ENCODE peak calls at places on chromosomes 5 and 9, in four cellular contexts. I, M, S and F are unnamed samples.

GRCh38 chr5:172235827-172236749 is 42.1 kb downstream of the EFCAB9 start:
- DNase-seq in I (no peak), S (no peak), M (no peak), F (no peak)

GRCh38 chr9:100911273-100911672 is 117.3 kb upstream of the PLPPR1 start:
- DNase-seq in I (no peak), M (no peak), S (no peak), F (no peak)

GRCh38 chr5:55440188-55440646 is 94.5 kb downstream of the PLPP1 start:
- DNase-seq in I (no peak), M (no peak), S (no peak), F (peak; percentile 73)

GRCh38 chr5:135444881-135445280 is 2.3 kb downstream of the DCANP1 start:
- DNase-seq in M (no peak), S (no peak), I (no peak), F (no peak)

GRCh38 chr9:126722922-126723806 is 81.7 kb upstream of the ZBTB43 start:
- DNase-seq in I (peak; percentile 32), S (peak; percentile 56), M (peak; percentile 72), F (no peak)

GRCh38 chr9:76704601-76705204 is 59.5 kb upstream of the PCA3 start:
- DNase-seq in S (no peak), M (peak; percentile 30), I (no peak), F (peak; percentile 88)

GRCh38 chr5:83802686-83803085 is 82.0 kb upstream of the HAPLN1 start:
- DNase-seq in I (no peak), S (no peak), M (no peak), F (peak; percentile 53)

GRCh38 chr5:142435410-142436115 is 110.7 kb upstream of the SPRY4 start:
- DNase-seq in S (no peak), I (no peak), M (no peak), F (no peak)

GRCh38 chr5:159678800-159679392 is 237.4 kb upstream of the ADRA1B start:
- DNase-seq in M (no peak), S (no peak), I (no peak), F (no peak)

GRCh38 chr5:129670944-129671343 is 77.0 kb upstream of the MINAR2 start:
- DNase-seq in M (no peak), I (no peak), S (no peak), F (peak; percentile 62)

GRCh38 chr5:176365663-176366574 is 632 bp downstream of the ARL10 start:
- DNase-seq in I (peak; percentile 64), M (no peak), S (peak; percentile 59), F (peak; percentile 50)

GRCh38 chr9:134888603-134889195 is 8.1 kb downstream of the FCN2 start:
- DNase-seq in S (no peak), M (no peak), I (no peak), F (no peak)

GRCh38 chr9:121333950-121334773 is 35.9 kb downstream of the STOM start:
- DNase-seq in S (no peak), M (no peak), I (no peak), F (no peak)

GRCh38 chr9:82781965-82782392 is 281.0 kb downstream of the RASEF start:
- DNase-seq in M (no peak), S (no peak), I (no peak), F (peak; percentile 16)

GRCh38 chr9:83800236-83801033 is 17.1 kb downstream of the GKAP1 start:
- DNase-seq in S (no peak), M (no peak), I (no peak), F (no peak)

GRCh38 chr5:104540448-104540847 is 977.9 kb upstream of the NUDT12 start:
- DNase-seq in S (no peak), M (peak; percentile 40), I (no peak), F (peak; percentile 61)

GRCh38 chr9:25602366-25603044 is 75.7 kb downstream of the TUSC1 start:
- DNase-seq in I (no peak), M (no peak), S (no peak), F (no peak)

GRCh38 chr5:157361865-157362465 is 96.0 kb downstream of the CYFIP2 start:
- DNase-seq in I (peak; percentile 22), M (no peak), S (no peak), F (peak; percentile 76)

GRCh38 chr5:17190242-17190778 is 27.1 kb upstream of the BASP1 start:
- DNase-seq in I (no peak), S (no peak), M (peak; percentile 56), F (peak; percentile 54)

GRCh38 chr9:33458444-33458843 is 11.1 kb upstream of the AQP3 start:
- DNase-seq in M (no peak), I (no peak), S (no peak), F (peak; percentile 25)

GRCh38 chr5:168679515-168679920 is 100.3 kb upstream of the PANK3 start:
- DNase-seq in S (peak; percentile 49), M (peak; percentile 90), I (peak; percentile 62), F (peak; percentile 34)

GRCh38 chr9:7104625-7105024 is 346.9 kb downstream of the KDM4C start:
- DNase-seq in M (no peak), S (no peak), I (no peak), F (no peak)

GRCh38 chr5:172503925-172504730 is 49.8 kb upstream of the SH3PXD2B start:
- DNase-seq in I (peak; percentile 85), S (peak; percentile 72), M (no peak), F (no peak)

GRCh38 chr5:1498623-1499416 is 24.9 kb downstream of the LPCAT1 start:
- DNase-seq in M (no peak), I (no peak), S (no peak), F (no peak)
- H3K4me3 ChIP-seq in M (no peak overlapping the region), I (no peak overlapping the region), S (no peak overlapping the region), F (no peak overlapping the region)

DNA sequence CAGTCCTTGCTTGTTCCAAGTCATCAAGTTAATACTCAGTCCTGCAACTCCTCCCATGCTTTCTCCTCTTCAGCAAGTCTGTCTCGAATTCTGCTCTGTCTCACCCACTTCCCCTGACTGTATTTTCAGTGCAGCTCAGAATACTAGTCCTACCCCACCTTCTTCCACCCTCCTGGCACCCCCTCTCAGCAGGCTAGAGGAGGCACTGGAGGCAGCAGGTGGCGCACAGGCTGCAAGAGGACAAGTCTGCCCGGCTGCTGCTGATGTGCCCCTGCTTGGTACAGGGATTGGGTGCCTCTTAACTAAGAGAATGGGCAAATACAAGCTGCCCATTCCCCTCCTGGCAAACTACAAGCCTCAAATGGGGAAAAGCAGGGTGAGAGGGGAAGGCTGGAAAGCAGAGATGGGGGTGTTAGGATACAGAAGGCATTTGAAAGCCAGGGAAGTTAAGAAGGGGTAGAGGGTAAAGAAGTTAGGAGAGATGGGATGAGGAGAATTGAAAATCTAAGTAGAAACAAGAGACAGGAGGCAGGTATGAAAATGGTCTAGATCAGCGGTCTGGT is 5.0 kb downstream of the TLN1 start:
- DNase-seq in I (no peak), S (peak; percentile 38), M (no peak), F (peak; percentile 36)
- H3K4me3 ChIP-seq in I (peak overlapping the region; percentile 82), S (peak overlapping the region; percentile 71), M (no peak overlapping the region), F (peak overlapping the region; percentile 93)

GRCh38 chr5:57177479-57178156 is 3.8 kb downstream of the GPBP1 start:
- DNase-seq in M (no peak), I (no peak), S (no peak), F (no peak)
- H3K4me3 ChIP-seq in M (peak overlapping the region; percentile 99), I (peak overlapping the region; percentile 87), S (peak overlapping the region; percentile 94), F (no peak overlapping the region)

DNA sequence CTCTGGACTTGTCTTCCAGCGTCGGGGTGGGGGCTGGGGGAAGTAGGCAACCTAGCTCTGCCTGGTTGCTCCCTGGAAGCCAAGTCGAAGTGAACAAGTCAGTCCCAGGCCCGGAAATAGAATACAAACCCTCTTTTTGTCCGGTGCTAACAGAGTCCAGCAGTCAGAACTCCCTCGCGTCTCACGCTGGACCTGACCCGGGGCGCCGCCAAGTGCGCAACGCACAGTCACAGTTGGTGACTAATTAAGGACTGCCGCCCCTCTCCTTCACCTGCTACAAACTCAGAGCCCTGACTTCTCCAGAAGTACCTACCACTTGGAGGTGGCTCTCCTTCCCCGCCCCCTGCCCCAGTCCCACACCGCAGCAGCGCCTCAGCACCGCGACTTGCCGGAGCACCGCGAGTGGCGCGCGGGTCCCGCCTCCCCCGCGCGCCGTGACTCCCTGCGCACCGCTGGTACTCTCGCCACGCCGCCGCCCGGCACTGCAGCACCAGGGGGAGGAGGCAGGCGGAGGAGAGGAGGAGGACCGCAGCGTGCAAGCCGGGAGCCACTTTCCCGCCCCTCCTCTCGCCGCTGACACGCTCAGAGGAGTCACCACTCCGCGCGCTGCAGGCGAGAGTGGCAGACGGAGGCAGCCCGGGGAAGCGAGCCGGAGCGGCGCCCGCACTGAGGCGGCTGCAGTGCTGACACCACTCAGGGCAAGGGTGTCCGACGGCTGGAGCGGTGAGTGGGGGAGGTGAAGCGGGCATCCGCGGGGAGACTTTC is at the start of gene SV2C:
- DNase-seq in I (no peak), M (no peak), S (no peak), F (peak; percentile 16)
- H3K4me3 ChIP-seq in I (peak within 1 kb of the TSS; percentile 53), M (no peak within 1 kb of the TSS), S (peak within 1 kb of the TSS; percentile 37), F (no peak within 1 kb of the TSS)

DNA sequence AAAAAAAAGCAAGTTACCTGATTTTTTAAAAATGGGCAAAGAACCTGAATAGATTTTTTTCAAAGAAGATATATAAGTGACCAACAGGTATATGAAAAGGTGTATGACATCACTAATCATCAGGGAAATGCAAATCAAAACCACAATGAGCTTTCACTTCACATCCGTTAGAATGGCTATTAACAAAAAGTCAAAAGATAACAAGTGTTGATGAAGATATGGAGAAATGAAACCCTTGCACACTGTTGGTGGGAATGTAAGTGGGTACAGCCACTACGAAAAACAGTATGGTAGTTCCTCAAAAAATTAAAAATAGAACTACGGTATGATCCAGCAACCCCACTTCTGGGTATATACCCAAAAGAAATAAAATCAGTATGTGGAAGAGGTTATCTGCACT is 134.8 kb downstream of the UGCG start:
- DNase-seq in M (no peak), I (no peak), S (no peak), F (no peak)
- H3K4me3 ChIP-seq in M (no peak overlapping the region), I (no peak overlapping the region), S (no peak overlapping the region), F (no peak overlapping the region)

DNA sequence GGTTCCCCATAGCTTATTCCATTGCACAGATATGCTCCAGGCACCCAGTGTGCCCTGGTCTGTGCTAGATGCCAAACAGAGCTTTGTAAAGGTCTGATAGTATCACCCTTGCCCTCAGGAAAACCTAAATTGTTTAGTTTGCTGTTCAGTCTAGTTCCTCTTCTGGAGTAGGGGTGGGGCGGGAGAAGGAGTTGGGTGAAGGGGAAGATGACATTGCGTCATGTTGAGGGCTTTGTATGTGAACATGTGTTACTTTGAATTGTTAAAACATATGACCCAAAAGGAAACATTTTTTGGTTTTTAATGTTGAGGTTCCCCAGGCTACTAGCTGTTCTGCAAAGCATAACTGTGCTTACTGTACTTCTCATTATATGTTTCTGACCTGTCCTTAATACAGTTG is 40.6 kb downstream of the HACD4 start:
- DNase-seq in M (no peak), S (no peak), I (no peak), F (no peak)
- H3K4me3 ChIP-seq in M (no peak overlapping the region), S (no peak overlapping the region), I (no peak overlapping the region), F (no peak overlapping the region)

GRCh38 chr9:86517475-86517874 is 163.3 kb upstream of the TUT7 start:
- DNase-seq in I (no peak), M (no peak), S (no peak), F (no peak)

GRCh38 chr9:86519216-86519615 is 165.0 kb upstream of the TUT7 start:
- DNase-seq in I (no peak), S (no peak), M (no peak), F (no peak)

GRCh38 chr9:86525182-86525581 is 171.0 kb upstream of the TUT7 start:
- DNase-seq in I (no peak), M (no peak), S (no peak), F (no peak)

GRCh38 chr9:86521322-86521721 is 167.1 kb upstream of the TUT7 start:
- DNase-seq in I (no peak), S (no peak), M (no peak), F (no peak)

DNA sequence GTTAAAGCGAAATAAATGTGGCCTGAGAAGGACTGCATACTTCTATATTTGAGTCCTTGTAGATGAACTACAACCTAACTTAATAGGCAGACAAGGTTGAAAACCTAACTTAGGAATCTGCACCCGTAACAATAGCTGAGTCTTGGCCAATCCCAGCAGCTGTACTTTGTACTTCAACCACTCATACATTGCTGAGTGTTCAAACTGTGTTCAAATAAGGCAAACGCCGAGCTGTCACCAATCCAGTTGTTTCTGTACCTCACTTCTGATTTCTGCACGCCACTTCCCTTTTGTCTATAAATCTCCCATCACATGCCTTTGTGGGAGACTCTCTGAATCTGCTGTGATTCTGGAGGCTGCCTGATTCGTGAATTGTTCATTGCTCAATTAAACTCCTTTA is 167.7 kb upstream of the TUT7 start:
- DNase-seq in S (no peak), I (no peak), M (no peak), F (no peak)
- H3K4me3 ChIP-seq in S (no peak overlapping the region), I (no peak overlapping the region), M (no peak overlapping the region), F (no peak overlapping the region)